ENCODE peak calls at places on chromosomes 5 and 9, in six cellular contexts. B is HCT116, C is GM12878, J is HepG2, M is GM23338, Y is SK-N-SH. L is an unnamed sample.

GRCh38 chr9:137168907-137169763 is 716 bp downstream of the LRRC26 start:
- DNase-seq in Y (peak; percentile 83), B (peak; percentile 65), C (no peak), M (peak; percentile 89), J (peak; percentile 32), L (peak; percentile 79)

GRCh38 chr5:159877087-159877486 is 39.2 kb upstream of the ADRA1B start:
- DNase-seq in J (no peak), M (no peak), C (no peak), Y (no peak), B (no peak), L (no peak)

GRCh38 chr5:173573126-173573960 is 43.1 kb downstream of the BOD1 start:
- DNase-seq in J (peak; percentile 28), Y (peak; percentile 89), C (no peak), B (peak; percentile 22), M (peak; percentile 81), L (peak; percentile 20)

GRCh38 chr9:111649016-111649415 is 12.4 kb upstream of the GNG10 start:
- DNase-seq in C (no peak), M (no peak), B (no peak), Y (no peak), J (no peak), L (no peak)

GRCh38 chr5:75331-76320 is 16.3 kb upstream of the PLEKHG4B start:
- DNase-seq in J (no peak), B (no peak), M (no peak), Y (no peak), C (no peak), L (no peak)

GRCh38 chr9:108094676-108094993 is 605.1 kb upstream of the KLF4 start:
- DNase-seq in B (no peak), M (no peak), Y (no peak), C (no peak), J (no peak), L (no peak)

GRCh38 chr5:107812570-107813141 is 141.9 kb upstream of the EFNA5 start:
- DNase-seq in Y (no peak), C (peak; percentile 79), M (no peak), B (no peak), J (no peak), L (no peak)

GRCh38 chr5:177232761-177233160 is 70.8 kb downstream of the RAB24 start:
- DNase-seq in B (no peak), C (no peak), Y (no peak), M (no peak), J (no peak), L (no peak)

GRCh38 chr5:159465604-159466003 is 135.3 kb upstream of the IL12B start:
- DNase-seq in Y (no peak), B (no peak), J (no peak), M (no peak), C (no peak), L (no peak)

GRCh38 chr5:548256-548655 is 24.0 kb upstream of the SLC9A3 start:
- DNase-seq in B (no peak), J (no peak), M (no peak), Y (no peak), C (no peak), L (peak; percentile 21)

GRCh38 chr5:133779828-133780475 is 167.6 kb upstream of the FSTL4 start:
- DNase-seq in Y (no peak), J (no peak), M (peak; percentile 49), B (no peak), C (no peak), L (no peak)

DNA sequence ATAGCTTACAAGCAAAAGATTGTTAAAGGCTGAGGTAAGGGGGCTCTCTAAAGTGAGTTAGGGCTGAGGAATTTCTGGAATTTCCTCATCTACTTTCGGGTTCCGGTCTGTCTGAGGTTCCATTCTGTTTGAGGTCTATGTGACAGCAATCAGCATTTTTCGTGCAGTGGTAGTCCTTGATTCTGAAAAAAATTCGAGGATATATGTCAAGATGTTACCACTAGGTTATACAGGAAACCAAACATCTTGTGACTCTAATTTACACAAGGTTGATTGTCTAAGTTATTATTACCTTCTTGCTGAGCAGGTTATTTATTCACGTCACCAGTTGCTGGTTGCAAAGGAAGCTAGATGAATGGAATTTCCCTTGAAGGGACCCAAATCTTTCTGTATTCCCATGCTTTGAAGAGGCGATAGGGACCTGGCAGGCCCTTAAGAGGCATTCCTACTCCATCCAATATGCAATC is 35.2 kb downstream of the RLN2 start:
- DNase-seq in B (no peak), M (peak; percentile 89), C (no peak), J (peak; percentile 38), Y (no peak), L (no peak)
- TF ChIP-seq REST in B (no peak), M (no peak), C (no peak), J (no peak), Y (no peak), L (no peak)

GRCh38 chr9:88983865-88984542 is 7.3 kb upstream of the S1PR3 start:
- DNase-seq in M (no peak), B (no peak), C (no peak), Y (no peak), J (no peak), L (no peak)

GRCh38 chr9:88978034-88978433 is 13.2 kb upstream of the S1PR3 start:
- DNase-seq in C (no peak), M (no peak), B (no peak), J (no peak), Y (no peak), L (no peak)

GRCh38 chr9:88979791-88980190 is 11.5 kb upstream of the S1PR3 start:
- DNase-seq in Y (no peak), C (no peak), J (no peak), B (no peak), M (no peak), L (no peak)

GRCh38 chr9:88979021-88979420 is 12.2 kb upstream of the S1PR3 start:
- DNase-seq in M (no peak), C (no peak), J (no peak), B (no peak), Y (no peak), L (no peak)

DNA sequence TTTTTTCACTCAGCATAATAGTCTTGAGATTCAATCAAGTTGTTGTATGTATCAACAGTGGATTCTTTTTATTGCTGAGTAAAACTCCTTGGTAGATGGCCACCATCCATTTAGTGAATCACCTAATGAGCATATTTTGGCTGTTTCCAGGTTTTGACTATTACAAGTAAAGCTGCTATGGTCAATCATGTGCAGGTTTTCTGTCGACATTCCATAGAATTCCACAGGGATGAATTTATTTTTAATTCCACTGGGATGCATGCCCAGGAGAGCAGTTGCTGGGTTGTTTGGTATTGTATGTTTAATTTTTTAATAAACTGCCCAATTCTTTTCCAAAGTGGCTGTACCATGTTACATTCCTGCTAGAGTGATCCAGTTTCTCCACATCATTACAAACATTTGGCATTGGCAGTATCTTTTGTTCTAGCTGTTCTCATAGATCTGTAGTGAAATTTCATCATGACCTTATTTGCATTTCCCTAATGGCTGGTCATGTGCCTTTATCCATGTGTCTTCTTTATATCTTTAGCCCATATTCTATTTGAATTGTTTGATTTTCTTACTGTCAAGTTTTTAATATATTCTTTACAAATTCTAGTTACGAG is 10.4 kb upstream of the S1PR3 start:
- DNase-seq in B (no peak), J (no peak), M (no peak), Y (no peak), C (no peak), L (no peak)
- H3K27ac ChIP-seq in B (no peak overlapping the region), J (no peak overlapping the region), M (no peak overlapping the region), Y (no peak overlapping the region), C (no peak overlapping the region), L (no peak overlapping the region)

GRCh38 chr9:133356391-133357091 is at the start of the genes SURF1 and SURF2:
- DNase-seq in J (peak; percentile 68), C (no peak), M (peak; percentile 95), B (no peak), Y (peak; percentile 97), L (peak; percentile 87)
- TF ChIP-seq POLR2AphosphoS5 in J (peak; percentile 66), C (peak; percentile 53), M (peak; percentile 91), B (peak; percentile 92), Y (peak; percentile 83), L (peak; percentile 69)

DNA sequence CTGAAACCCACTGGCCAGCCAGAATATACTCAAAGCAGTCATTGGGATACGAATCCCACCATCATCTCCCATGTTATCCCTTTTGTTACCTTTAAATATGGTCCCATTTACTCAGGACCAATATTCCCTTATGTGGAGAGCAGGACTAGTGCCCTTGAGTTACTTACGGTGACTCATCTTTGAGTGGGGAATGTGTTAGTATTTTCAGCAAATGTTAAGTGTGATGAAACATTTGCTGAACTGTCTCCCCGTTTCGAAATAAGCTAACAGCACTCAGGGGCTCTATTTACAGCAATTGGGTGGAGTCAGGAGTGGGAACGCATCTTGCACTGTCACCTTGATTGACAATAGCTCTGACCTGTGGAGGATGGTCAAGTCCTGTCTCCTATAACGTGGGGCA is 67.4 kb downstream of the CTSL start:
- DNase-seq in C (no peak), M (no peak), J (peak; percentile 85), Y (no peak), B (no peak), L (peak; percentile 81)
- TF ChIP-seq REST in C (no peak), M (no peak), J (no peak), Y (no peak), B (no peak), L (no peak)

GRCh38 chr9:32524558-32525461 is 1.2 kb downstream of the RIGI start:
- DNase-seq in M (peak; percentile 67), C (peak; percentile 9), Y (no peak), J (peak; percentile 18), B (no peak), L (no peak)
- H3K27ac ChIP-seq in M (peak overlapping the region; percentile 3), C (peak overlapping the region; percentile 84), Y (no peak overlapping the region), J (peak overlapping the region; percentile 75), B (peak overlapping the region; percentile 76), L (no peak overlapping the region)

GRCh38 chr9:14107977-14108376 is 206.0 kb downstream of the NFIB start:
- DNase-seq in J (no peak), B (no peak), C (no peak), Y (no peak), M (peak; percentile 20), L (no peak)
- TF ChIP-seq POLR2AphosphoS5 in J (no peak), B (no peak), C (no peak), Y (no peak), M (no peak), L (no peak)